ENCODE peak calls at places on chromosomes 4 and X, in ten cellular contexts. B is adipocyte; M is endothelial cell of umbilical vein; A is aorta; V is endodermal cell; O is fibroblast of the conjunctiva; X is HCT116; P is stimulated activated CD4-positive, alpha-beta T cell treated with anti-CD3 and anti-CD28 coated beads, Interleukin-12 subunit alpha, Interleukin-12 subunit beta, amount 100 ng/mL, for 4 hours; U is left cardiac atrium; J is IMR-90. K is an unnamed sample.

GRCh38 chr4:242121-242848 is 63.0 kb downstream of the ZNF732 start:
- DNase-seq in B (peak; percentile 59), V (peak; percentile 64), U (peak; percentile 54), X (no peak), O (peak; percentile 2), P (peak; percentile 44), M (peak; percentile 69), A (peak; percentile 61), J (peak; percentile 13), K (peak; percentile 72)

GRCh38 chrX:120302434-120302833 is 8.8 kb downstream of the TMEM255A start:
- DNase-seq in U (no peak), J (no peak), X (no peak), A (peak; percentile 60), P (no peak), B (no peak), M (no peak), O (no peak), V (peak; percentile 64), K (peak; percentile 65)

GRCh38 chr4:101291198-101291597 is 56.1 kb downstream of the PPP3CA start:
- DNase-seq in M (no peak), P (no peak), X (no peak), O (no peak), A (no peak), B (no peak), U (no peak), J (no peak), V (no peak), K (no peak)

GRCh38 chr4:37561803-37562207 is 124.4 kb downstream of the RELL1 start:
- DNase-seq in M (peak; percentile 42), J (peak; percentile 80), V (no peak), A (no peak), B (no peak), U (no peak), X (no peak), P (no peak), O (no peak), K (no peak)

GRCh38 chr4:146224331-146224966 is 10.1 kb downstream of the REELD1 start:
- DNase-seq in J (peak; percentile 26), M (no peak), X (no peak), O (no peak), P (no peak), B (no peak), V (no peak), A (no peak), U (no peak), K (no peak)

GRCh38 chrX:21412029-21412428 is 37.8 kb downstream of the CNKSR2 start:
- DNase-seq in B (no peak), J (no peak), A (no peak), P (no peak), O (no peak), X (no peak), U (no peak), V (no peak), M (peak; percentile 1), K (no peak)

GRCh38 chrX:80550722-80551121 is 130.5 kb downstream of the TENT5D start:
- DNase-seq in U (no peak), B (no peak), J (no peak), M (no peak), V (peak; percentile 74), A (no peak), P (no peak), O (no peak), X (no peak), K (no peak)

GRCh38 chr4:30537462-30537861 is 182.7 kb upstream of the PCDH7 start:
- DNase-seq in O (peak; percentile 26), X (peak; percentile 76), B (peak; percentile 71), M (peak; percentile 92), V (no peak), P (no peak), J (peak; percentile 80), U (no peak), A (no peak), K (no peak)

GRCh38 chrX:15790766-15791380 is 589 bp downstream of the ZRSR2 start:
- DNase-seq in V (no peak), A (no peak), U (no peak), O (no peak), M (peak; percentile 40), B (no peak), P (no peak), X (no peak), J (peak; percentile 6), K (peak; percentile 77)

GRCh38 chr4:7523526-7523925 is 88.8 kb upstream of the PSAPL1 start:
- DNase-seq in X (no peak), V (no peak), J (no peak), M (no peak), B (no peak), U (no peak), P (no peak), A (no peak), O (no peak), K (no peak)

GRCh38 chr4:119135721-119136121 is at the start of gene MYOZ2:
- DNase-seq in J (peak; percentile 23), M (peak; percentile 61), B (peak; percentile 24), A (no peak), U (no peak), V (no peak), P (no peak), X (no peak), O (no peak), K (no peak)

K was measured in MV-4-11.